ENCODE peak calls at places on chromosomes 6 and 20, in nine cellular contexts. F is smooth muscle cell of the brain vasculature; K is NCI-H446; T is activated naive CD8-positive, alpha-beta T cell treated with anti-CD3 and anti-CD28 coated beads for 36 hours; M is GM03348; D is mucosa of descending colon; H is NAMALWA; Z is endodermal cell; J is stimulated activated CD4-positive, alpha-beta T cell treated with anti-CD3 and anti-CD28 coated beads, Interleukin-12 subunit alpha, Interleukin-12 subunit beta, amount 100 ng/mL, for 4 hours. N is an unnamed sample.

GRCh38 chr6:113855500-113856010 is 1.6 kb upstream of the MARCKS start:
- DNase-seq in F (peak; percentile 15), K (peak; percentile 52), T (no peak), M (no peak), D (peak; percentile 65), H (peak; percentile 21), Z (peak; percentile 76), J (no peak), N (peak; percentile 62)

GRCh38 chr6:20058912-20059311 is 153.4 kb downstream of the MBOAT1 start:
- DNase-seq in F (no peak), K (no peak), T (no peak), M (no peak), D (no peak), H (no peak), Z (no peak), J (no peak), N (no peak)

GRCh38 chr6:89977808-89978748 is 83.8 kb downstream of the GJA10 start:
- DNase-seq in F (no peak), K (peak; percentile 14), T (no peak), M (no peak), D (no peak), H (no peak), Z (no peak), J (no peak), N (peak; percentile 48)

GRCh38 chr20:3934628-3935027 is 45.4 kb downstream of the PANK2 start:
- DNase-seq in F (no peak), K (peak; percentile 51), T (no peak), M (no peak), D (no peak), H (peak; percentile 32), Z (no peak), J (no peak), N (peak; percentile 47)

GRCh38 chr20:2417142-2417541 is 36.4 kb downstream of the TGM6 start:
- DNase-seq in F (no peak), K (no peak), T (no peak), M (no peak), D (no peak), H (no peak), Z (no peak), J (no peak), N (no peak)

GRCh38 chr6:7129784-7130569 is 22.2 kb downstream of the RREB1 start:
- DNase-seq in F (no peak), K (no peak), T (no peak), M (peak; percentile 79), D (no peak), H (no peak), Z (no peak), J (no peak), N (peak; percentile 96)

GRCh38 chr6:119189498-119189897 is 111.0 kb upstream of the FAM184A start:
- DNase-seq in F (no peak), K (no peak), T (no peak), M (no peak), D (no peak), H (no peak), Z (no peak), J (no peak), N (no peak)

GRCh38 chr6:140602431-140602836 is 1228.0 kb upstream of the CITED2 start:
- DNase-seq in F (no peak), K (no peak), T (no peak), M (no peak), D (no peak), H (no peak), Z (no peak), J (no peak), N (no peak)

GRCh38 chr6:139855741-139856206 is 481.3 kb upstream of the CITED2 start:
- DNase-seq in F (no peak), K (no peak), T (no peak), M (peak; percentile 13), D (no peak), H (no peak), Z (no peak), J (no peak), N (peak; percentile 45)

GRCh38 chr6:40352006-40352405 is 235.2 kb downstream of the LRFN2 start:
- DNase-seq in F (no peak), K (no peak), T (no peak), M (peak; percentile 5), D (no peak), H (no peak), Z (peak; percentile 28), J (no peak), N (peak; percentile 22)

GRCh38 chr20:41196653-41197225 is 59.4 kb downstream of the PLCG1 start:
- DNase-seq in F (no peak), K (no peak), T (no peak), M (no peak), D (no peak), H (no peak), Z (no peak), J (no peak), N (no peak)

GRCh38 chr20:25233016-25233772 is 14.7 kb upstream of the PYGB start:
- DNase-seq in F (peak; percentile 85), K (peak; percentile 29), T (no peak), M (peak; percentile 48), D (peak; percentile 90), H (no peak), Z (no peak), J (no peak), N (peak; percentile 79)

N was measured in GM23248.